ENCODE peak calls at places on chromosomes 11 and 22, in seven cellular contexts. U, J, C, G, E, Q and S are unnamed samples.
A peak's percentile ranks its signal among the peaks of the same experiment; 100 is the strongest.

GRCh38 chr11:8959546-8960166 is 4.6 kb downstream of the TMEM9B start:
- DNase-seq in U (peak; percentile 71), J (no peak), C (peak; percentile 67), G (peak; percentile 67), E (peak; percentile 81), Q (peak; percentile 65), S (peak; percentile 84)

GRCh38 chr11:112523477-112523876 is 262.8 kb upstream of the PLET1 start:
- DNase-seq in U (no peak), J (no peak), C (no peak), G (peak; percentile 26), E (no peak), Q (no peak), S (no peak)

GRCh38 chr11:2142300-2142759 is 3.1 kb upstream of the IGF2 start:
- DNase-seq in U (no peak), J (no peak), C (no peak), G (no peak), E (no peak), Q (no peak), S (no peak)

GRCh38 chr22:23526588-23527315 is 53.3 kb downstream of the IGLL1 start:
- DNase-seq in U (no peak), J (no peak), C (no peak), G (peak; percentile 66), E (no peak), Q (no peak), S (no peak)

GRCh38 chr11:117538731-117539130 is 211.1 kb downstream of the CEP164 start:
- DNase-seq in U (no peak), J (no peak), C (no peak), G (peak; percentile 76), E (no peak), Q (no peak), S (no peak)

GRCh38 chr22:27258773-27259172 is 542.8 kb downstream of the MN1 start:
- DNase-seq in U (no peak), J (no peak), C (no peak), G (peak; percentile 42), E (peak; percentile 2), Q (no peak), S (no peak)

GRCh38 chr22:50274311-50274710 is 4.1 kb upstream of the MAPK11 start:
- DNase-seq in U (peak; percentile 44), J (no peak), C (no peak), G (peak; percentile 90), E (peak; percentile 64), Q (no peak), S (peak; percentile 77)

GRCh38 chr11:128981254-128981653 is 38.6 kb upstream of the TP53AIP1 start:
- DNase-seq in U (no peak), J (no peak), C (no peak), G (no peak), E (no peak), Q (no peak), S (no peak)

GRCh38 chr22:35380537-35381423 is at the start of gene HMOX1:
- DNase-seq in U (peak; percentile 73), J (peak; percentile 82), C (peak; percentile 51), G (peak; percentile 92), E (no peak), Q (no peak), S (peak; percentile 61)

GRCh38 chr22:48948575-48949170 is 879.0 kb downstream of the BRD1 start:
- DNase-seq in U (no peak), J (peak; percentile 22), C (no peak), G (no peak), E (no peak), Q (no peak), S (no peak)

GRCh38 chr11:11513438-11513837 is 108.4 kb downstream of the GALNT18 start:
- DNase-seq in U (no peak), J (no peak), C (no peak), G (no peak), E (no peak), Q (no peak), S (peak; percentile 10)

GRCh38 chr22:23884133-23884532 is 10.1 kb upstream of the MIF start:
- DNase-seq in U (no peak), J (no peak), C (no peak), G (peak; percentile 44), E (no peak), Q (no peak), S (no peak)

DNA sequence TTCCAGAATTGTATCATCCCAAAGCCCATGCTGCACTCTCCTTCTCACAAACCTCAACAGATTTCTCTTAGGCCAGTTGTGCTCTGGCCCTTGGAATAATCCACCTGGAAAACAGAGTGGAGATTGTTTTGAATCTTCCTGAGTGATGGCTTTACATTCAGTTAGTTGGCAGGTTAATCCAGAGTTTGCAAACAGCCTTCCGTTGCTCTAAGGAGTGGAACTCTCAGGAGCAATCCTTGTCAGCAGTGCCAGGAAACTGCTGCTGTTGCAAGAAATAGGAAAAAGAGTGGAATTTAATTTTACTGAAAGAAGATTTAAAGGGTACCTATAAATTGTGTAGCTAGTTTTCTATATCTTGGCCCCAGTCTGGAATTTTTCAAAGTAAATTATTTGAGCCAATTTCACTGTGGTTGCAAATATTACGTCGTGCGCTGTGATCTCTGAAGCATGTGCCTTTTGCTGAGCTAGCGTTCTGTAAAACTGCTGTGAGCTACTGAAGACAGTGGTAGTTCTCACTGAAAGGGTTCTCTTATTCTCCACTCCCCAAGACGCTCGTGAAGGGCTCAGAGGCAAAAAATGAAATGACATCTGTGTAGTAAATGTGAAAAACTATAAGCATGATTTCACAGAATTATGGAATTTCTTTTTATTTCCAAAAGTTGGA is 55.5 kb upstream of the SLC5A12 start:
- DNase-seq in U (no peak), J (no peak), C (no peak), G (no peak), E (no peak), Q (no peak), S (no peak)
- TF ChIP-seq JUND in U (no peak), J (no peak), C (no peak), G (no peak), E (no peak), Q (no peak), S (no peak)

DNA sequence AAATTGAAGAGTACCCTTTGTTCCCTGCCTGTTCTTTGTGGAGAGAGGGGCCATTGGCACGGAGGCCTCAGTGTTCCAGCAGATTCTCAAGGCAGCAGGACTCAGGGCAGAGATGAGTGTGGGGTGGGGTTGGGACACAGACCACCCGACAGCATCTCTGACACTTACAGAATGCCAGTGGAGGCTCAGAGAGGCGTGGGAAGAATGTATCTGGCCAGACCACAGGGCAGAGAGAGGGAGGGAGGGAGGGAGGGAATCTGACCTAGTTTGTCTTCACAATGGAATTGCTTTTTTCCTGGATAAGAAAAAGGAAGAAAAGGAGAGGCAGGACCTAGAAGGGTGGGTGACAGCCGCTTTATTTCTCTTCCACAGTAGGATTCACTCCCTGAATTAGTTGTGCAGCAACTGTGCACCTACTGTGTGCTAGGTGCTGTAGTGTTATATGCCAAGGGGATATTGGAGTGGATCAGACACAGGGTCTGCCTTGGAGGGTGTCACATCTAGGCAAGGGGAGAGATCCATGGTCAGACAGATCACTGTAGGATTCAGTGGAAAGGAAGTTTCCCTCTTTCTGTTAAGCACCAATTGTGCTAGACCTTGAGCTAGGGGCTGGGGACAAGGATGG is 3.7 kb downstream of the KCNK4 start:
- DNase-seq in U (no peak), J (no peak), C (no peak), G (no peak), E (no peak), Q (no peak), S (no peak)
- TF ChIP-seq JUND in U (no peak), J (no peak), C (no peak), G (no peak), E (no peak), Q (no peak), S (no peak)

GRCh38 chr11:3198815-3199214 is 19.8 kb downstream of the MRGPRG start:
- DNase-seq in U (no peak), J (no peak), C (no peak), G (no peak), E (no peak), Q (no peak), S (no peak)
- TF ChIP-seq JUND in U (no peak), J (no peak), C (no peak), G (no peak), E (no peak), Q (no peak), S (no peak)

GRCh38 chr11:125262825-125263218 is 98.3 kb downstream of the PKNOX2 start:
- DNase-seq in U (no peak), J (peak; percentile 68), C (no peak), G (no peak), E (no peak), Q (no peak), S (no peak)

GRCh38 chr11:125264091-125265022 is 99.8 kb downstream of the PKNOX2 start:
- DNase-seq in U (no peak), J (no peak), C (no peak), G (no peak), E (no peak), Q (no peak), S (no peak)

GRCh38 chr11:125262194-125262824 is 97.8 kb downstream of the PKNOX2 start:
- DNase-seq in U (peak; percentile 28), J (no peak), C (no peak), G (no peak), E (no peak), Q (no peak), S (no peak)

GRCh38 chr11:125263268-125263790 is 98.8 kb downstream of the PKNOX2 start:
- DNase-seq in U (peak; percentile 69), J (peak; percentile 87), C (no peak), G (peak; percentile 83), E (no peak), Q (no peak), S (no peak)

GRCh38 chr11:125261471-125262087 is 97.0 kb downstream of the PKNOX2 start:
- DNase-seq in U (no peak), J (no peak), C (no peak), G (no peak), E (no peak), Q (no peak), S (no peak)
- TF ChIP-seq JUND in U (no peak), J (no peak), C (no peak), G (no peak), E (no peak), Q (no peak), S (no peak)

GRCh38 chr11:105588001-105588400 is 21.9 kb upstream of the GRIA4 start:
- DNase-seq in U (no peak), J (no peak), C (no peak), G (no peak), E (no peak), Q (no peak), S (no peak)
- TF ChIP-seq JUND in U (no peak), J (no peak), C (no peak), G (no peak), E (no peak), Q (no peak), S (no peak)

GRCh38 chr11:47564933-47565339 is 463 bp upstream of the PTPMT1 start:
- DNase-seq in U (no peak), J (no peak), C (no peak), G (peak; percentile 43), E (no peak), Q (no peak), S (no peak)
- TF ChIP-seq JUND in U (no peak), J (no peak), C (no peak), G (no peak), E (no peak), Q (no peak), S (no peak)

GRCh38 chr11:118618991-118619375 is 11.6 kb downstream of the PHLDB1 start:
- DNase-seq in U (no peak), J (no peak), C (no peak), G (no peak), E (no peak), Q (no peak), S (no peak)
- TF ChIP-seq JUND in U (no peak), J (no peak), C (no peak), G (no peak), E (no peak), Q (no peak), S (no peak)